ENCODE peak calls at places on chromosomes 16 and 17, in seven cellular contexts. One of them, this sample, is unnamed.

GRCh38 chr16:68617735-68618134 is 27.4 kb upstream of the CDH3 start:
- DNase-seq in neural progenitor cell: no peak
- DNase-seq in esophagus squamous epithelium: no peak
- DNase-seq in A673: no peak
- DNase-seq in upper lobe of left lung: no peak
- DNase-seq in right lobe of liver: no peak
- DNase-seq in astrocyte: no peak
- DNase-seq in this sample: no peak

GRCh38 chr16:57244463-57244766 is 644 bp upstream of the ARL2BP start:
- DNase-seq in neural progenitor cell: no peak
- DNase-seq in esophagus squamous epithelium: no peak
- DNase-seq in A673: peak; percentile 9
- DNase-seq in upper lobe of left lung: no peak
- DNase-seq in right lobe of liver: no peak
- DNase-seq in astrocyte: no peak
- DNase-seq in this sample: no peak

GRCh38 chr16:11386791-11387546 is 41.7 kb downstream of the RMI2 start:
- DNase-seq in neural progenitor cell: peak; percentile 87
- DNase-seq in esophagus squamous epithelium: no peak
- DNase-seq in A673: no peak
- DNase-seq in upper lobe of left lung: peak; percentile 87
- DNase-seq in right lobe of liver: peak; percentile 30
- DNase-seq in astrocyte: no peak
- DNase-seq in this sample: no peak

GRCh38 chr17:6583411-6583810 is 27.1 kb upstream of the PITPNM3 start:
- DNase-seq in neural progenitor cell: no peak
- DNase-seq in esophagus squamous epithelium: no peak
- DNase-seq in A673: no peak
- DNase-seq in upper lobe of left lung: no peak
- DNase-seq in right lobe of liver: no peak
- DNase-seq in astrocyte: no peak
- DNase-seq in this sample: no peak

GRCh38 chr17:59454633-59455105 is 110.7 kb upstream of the DHX40 start:
- DNase-seq in neural progenitor cell: no peak
- DNase-seq in esophagus squamous epithelium: no peak
- DNase-seq in A673: no peak
- DNase-seq in upper lobe of left lung: no peak
- DNase-seq in right lobe of liver: no peak
- DNase-seq in astrocyte: no peak
- DNase-seq in this sample: no peak

GRCh38 chr16:51133130-51133529 is 17.9 kb downstream of the SALL1 start:
- DNase-seq in neural progenitor cell: no peak
- DNase-seq in esophagus squamous epithelium: no peak
- DNase-seq in A673: no peak
- DNase-seq in upper lobe of left lung: no peak
- DNase-seq in right lobe of liver: no peak
- DNase-seq in astrocyte: no peak
- DNase-seq in this sample: no peak

GRCh38 chr16:2432286-2432685 is 3.0 kb downstream of the CCNF start:
- DNase-seq in neural progenitor cell: peak; percentile 1
- DNase-seq in esophagus squamous epithelium: no peak
- DNase-seq in A673: no peak
- DNase-seq in upper lobe of left lung: no peak
- DNase-seq in right lobe of liver: no peak
- DNase-seq in astrocyte: no peak
- DNase-seq in this sample: no peak

GRCh38 chr17:68580236-68580903 is 20.8 kb downstream of the FAM20A start:
- DNase-seq in neural progenitor cell: no peak
- DNase-seq in esophagus squamous epithelium: no peak
- DNase-seq in A673: no peak
- DNase-seq in upper lobe of left lung: no peak
- DNase-seq in right lobe of liver: peak; percentile 47
- DNase-seq in astrocyte: peak; percentile 40
- DNase-seq in this sample: no peak

GRCh38 chr16:57951204-57951960 is 19.5 kb downstream of the CNGB1 start:
- DNase-seq in neural progenitor cell: no peak
- DNase-seq in esophagus squamous epithelium: no peak
- DNase-seq in A673: no peak
- DNase-seq in upper lobe of left lung: no peak
- DNase-seq in right lobe of liver: no peak
- DNase-seq in astrocyte: no peak
- DNase-seq in this sample: no peak

GRCh38 chr16:20946015-20946629 is 45.6 kb downstream of the LYRM1 start:
- DNase-seq in neural progenitor cell: no peak
- DNase-seq in esophagus squamous epithelium: no peak
- DNase-seq in A673: no peak
- DNase-seq in upper lobe of left lung: no peak
- DNase-seq in right lobe of liver: no peak
- DNase-seq in astrocyte: no peak
- DNase-seq in this sample: no peak

GRCh38 chr17:70447588-70447987 is 278.3 kb downstream of the KCNJ2 start:
- DNase-seq in neural progenitor cell: no peak
- DNase-seq in esophagus squamous epithelium: no peak
- DNase-seq in A673: no peak
- DNase-seq in upper lobe of left lung: no peak
- DNase-seq in right lobe of liver: no peak
- DNase-seq in astrocyte: no peak
- DNase-seq in this sample: no peak

GRCh38 chr16:16871196-16871595 is 492.3 kb downstream of the NPIPA7 start:
- DNase-seq in neural progenitor cell: peak; percentile 18
- DNase-seq in esophagus squamous epithelium: no peak
- DNase-seq in A673: no peak
- DNase-seq in upper lobe of left lung: no peak
- DNase-seq in right lobe of liver: no peak
- DNase-seq in astrocyte: no peak
- DNase-seq in this sample: no peak

GRCh38 chr17:31510273-31511175 is 119.0 kb downstream of the RAB11FIP4 start:
- DNase-seq in neural progenitor cell: no peak
- DNase-seq in esophagus squamous epithelium: no peak
- DNase-seq in A673: no peak
- DNase-seq in upper lobe of left lung: no peak
- DNase-seq in right lobe of liver: no peak
- DNase-seq in astrocyte: no peak
- DNase-seq in this sample: no peak

GRCh38 chr16:11312718-11313492 is 31.8 kb upstream of the PRM1 start:
- DNase-seq in neural progenitor cell: no peak
- DNase-seq in esophagus squamous epithelium: no peak
- DNase-seq in A673: peak; percentile 45
- DNase-seq in upper lobe of left lung: no peak
- DNase-seq in right lobe of liver: no peak
- DNase-seq in astrocyte: peak; percentile 73
- DNase-seq in this sample: no peak

GRCh38 chr17:34370997-34371395 is 8.0 kb upstream of the CCL1 start:
- DNase-seq in neural progenitor cell: no peak
- DNase-seq in esophagus squamous epithelium: no peak
- DNase-seq in A673: no peak
- DNase-seq in upper lobe of left lung: no peak
- DNase-seq in right lobe of liver: no peak
- DNase-seq in astrocyte: no peak
- DNase-seq in this sample: no peak

GRCh38 chr17:74094651-74095050 is 108.8 kb upstream of the RPL38 start:
- DNase-seq in neural progenitor cell: no peak
- DNase-seq in esophagus squamous epithelium: no peak
- DNase-seq in A673: no peak
- DNase-seq in upper lobe of left lung: no peak
- DNase-seq in right lobe of liver: no peak
- DNase-seq in astrocyte: no peak
- DNase-seq in this sample: no peak

GRCh38 chr17:74086992-74087391 is 116.5 kb upstream of the RPL38 start:
- DNase-seq in neural progenitor cell: no peak
- DNase-seq in esophagus squamous epithelium: no peak
- DNase-seq in A673: no peak
- DNase-seq in upper lobe of left lung: no peak
- DNase-seq in right lobe of liver: no peak
- DNase-seq in astrocyte: no peak
- DNase-seq in this sample: no peak

GRCh38 chr17:74085434-74085833 is 118.0 kb upstream of the RPL38 start:
- DNase-seq in neural progenitor cell: no peak
- DNase-seq in esophagus squamous epithelium: no peak
- DNase-seq in A673: peak; percentile 11
- DNase-seq in upper lobe of left lung: no peak
- DNase-seq in right lobe of liver: no peak
- DNase-seq in astrocyte: no peak
- DNase-seq in this sample: no peak

DNA sequence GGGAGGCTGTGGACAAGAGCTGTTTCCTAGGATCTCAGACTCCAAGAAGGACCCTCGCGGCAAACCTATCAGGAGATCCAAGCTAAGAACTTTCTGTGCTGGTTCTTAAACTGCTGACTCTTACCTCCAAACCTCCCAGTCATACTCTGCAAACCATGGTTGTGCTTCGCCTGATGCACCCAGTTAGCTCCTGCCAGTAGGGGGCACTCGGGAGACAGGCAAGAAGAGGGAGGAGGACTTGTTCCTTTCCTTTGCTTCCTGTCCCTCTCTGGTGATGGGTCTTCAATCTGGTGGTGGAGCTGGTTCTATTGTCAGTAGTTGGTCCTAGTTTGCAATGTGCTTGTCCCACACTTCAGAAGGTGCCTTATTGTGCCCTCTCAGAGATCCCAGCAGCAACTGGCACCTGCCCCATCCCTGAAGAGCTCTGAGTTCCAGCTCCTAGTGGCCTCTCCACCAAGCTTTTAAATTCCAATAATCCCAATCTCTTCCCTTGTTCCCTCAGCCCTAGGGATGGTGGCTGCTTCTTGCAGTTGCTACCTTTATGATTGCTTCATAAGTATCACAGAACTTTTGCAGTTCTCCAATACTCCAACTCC is 113.5 kb upstream of the RPL38 start:
- DNase-seq in neural progenitor cell: peak; percentile 78
- DNase-seq in esophagus squamous epithelium: no peak
- DNase-seq in A673: peak; percentile 78
- DNase-seq in upper lobe of left lung: no peak
- DNase-seq in right lobe of liver: peak; percentile 69
- DNase-seq in astrocyte: peak; percentile 6
- DNase-seq in this sample: peak; percentile 17
- TF ChIP-seq CTCF in neural progenitor cell: peak; percentile 76
- TF ChIP-seq CTCF in esophagus squamous epithelium: peak; percentile 54
- TF ChIP-seq CTCF in A673: peak; percentile 91
- TF ChIP-seq CTCF in upper lobe of left lung: peak; percentile 17
- TF ChIP-seq CTCF in right lobe of liver: peak; percentile 60
- TF ChIP-seq CTCF in astrocyte: peak; percentile 56
- TF ChIP-seq CTCF in this sample: no peak

DNA sequence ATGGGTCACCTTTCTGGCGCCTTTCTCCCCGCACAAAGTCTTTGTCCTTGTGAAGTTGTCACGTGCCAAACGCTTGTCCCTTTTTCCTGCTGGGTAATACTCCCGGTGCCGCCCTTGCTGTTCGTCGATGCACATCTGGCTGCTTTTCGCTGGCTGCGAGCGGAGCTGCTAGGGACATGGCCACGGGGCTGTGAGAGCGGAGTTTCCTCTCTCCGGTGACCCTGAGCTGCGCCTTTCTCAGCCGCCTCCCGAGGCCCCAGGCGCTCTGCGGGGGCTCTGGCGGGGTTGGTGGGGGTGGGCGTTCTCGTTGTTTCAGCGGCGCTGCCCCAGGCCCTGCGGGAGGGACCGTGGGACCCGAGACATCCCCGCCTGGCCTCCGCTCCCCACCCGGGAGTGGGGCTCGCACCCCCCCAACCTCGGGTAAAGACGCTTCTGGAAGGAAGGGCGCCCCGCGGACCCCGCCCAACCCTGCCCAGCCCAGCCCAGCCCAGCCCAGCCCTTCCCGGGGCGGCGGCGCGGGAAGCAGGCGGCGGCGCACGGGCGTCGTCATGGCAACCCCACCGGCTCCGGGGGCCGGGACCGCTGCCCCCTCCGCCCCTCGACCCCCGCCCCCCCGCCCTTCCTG is 12.2 kb downstream of the CHMP6 start:
- DNase-seq in neural progenitor cell: peak; percentile 71
- DNase-seq in esophagus squamous epithelium: no peak
- DNase-seq in A673: peak; percentile 42
- DNase-seq in upper lobe of left lung: peak; percentile 81
- DNase-seq in right lobe of liver: no peak
- DNase-seq in astrocyte: no peak
- DNase-seq in this sample: no peak
- H3K4me3 ChIP-seq in neural progenitor cell: peak overlapping the region; percentile 47
- H3K4me3 ChIP-seq in esophagus squamous epithelium: no peak overlapping the region
- H3K4me3 ChIP-seq in A673: peak overlapping the region; percentile 25
- H3K4me3 ChIP-seq in upper lobe of left lung: peak overlapping the region; percentile 9
- H3K4me3 ChIP-seq in right lobe of liver: no peak overlapping the region
- H3K4me3 ChIP-seq in astrocyte: no peak overlapping the region
- H3K4me3 ChIP-seq in this sample: no peak overlapping the region

DNA sequence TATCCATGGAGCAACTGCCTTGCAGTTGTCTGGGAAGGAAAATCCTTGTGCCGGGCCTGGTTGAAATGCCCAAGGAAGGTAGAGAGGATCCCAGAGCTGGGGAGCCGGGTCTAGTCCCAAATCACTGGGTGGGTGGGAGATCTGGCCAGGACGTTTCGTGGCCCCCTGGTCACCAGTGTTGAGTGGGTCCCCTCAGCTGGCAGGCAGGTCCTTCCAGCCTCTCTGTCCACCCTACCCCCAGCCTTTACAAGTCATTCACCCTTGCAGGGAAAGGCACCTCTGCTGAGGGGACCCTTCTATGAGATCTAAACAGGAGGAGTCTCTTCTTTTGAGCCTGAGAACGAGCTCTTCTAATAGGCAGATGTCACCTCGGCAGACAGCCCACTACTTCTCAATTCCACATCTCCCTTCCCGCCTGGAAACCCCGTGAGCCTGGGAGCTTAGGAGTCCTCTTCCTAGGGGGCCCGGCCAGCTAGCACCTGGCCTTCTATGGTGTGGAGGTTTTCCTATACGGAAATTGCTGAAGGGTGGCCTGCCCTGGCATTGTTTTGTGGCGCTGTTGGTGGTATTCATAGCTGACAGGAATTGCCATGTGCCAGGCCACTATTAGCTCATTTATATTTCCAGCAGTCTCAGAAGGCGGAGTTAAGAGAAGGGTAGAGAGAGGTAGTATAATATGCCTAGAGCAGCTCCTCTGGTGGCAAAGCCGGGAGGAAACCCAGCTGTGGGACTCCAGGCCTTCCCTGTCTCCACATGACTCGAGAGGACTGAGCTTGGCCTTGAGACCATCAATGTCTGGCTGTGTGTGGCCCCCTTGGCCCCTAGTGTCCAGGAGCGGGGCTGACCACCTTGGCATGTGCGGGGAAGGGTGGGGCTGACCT is 13.3 kb downstream of the MPRIP start:
- DNase-seq in neural progenitor cell: no peak
- DNase-seq in esophagus squamous epithelium: no peak
- DNase-seq in A673: peak; percentile 57
- DNase-seq in upper lobe of left lung: no peak
- DNase-seq in right lobe of liver: no peak
- DNase-seq in astrocyte: no peak
- DNase-seq in this sample: peak; percentile 12
- H3K27ac ChIP-seq in neural progenitor cell: no peak overlapping the region
- H3K27ac ChIP-seq in esophagus squamous epithelium: peak overlapping the region; percentile 87
- H3K27ac ChIP-seq in A673: peak overlapping the region; percentile 21
- H3K27ac ChIP-seq in upper lobe of left lung: peak overlapping the region; percentile 66
- H3K27ac ChIP-seq in right lobe of liver: no peak overlapping the region
- H3K27ac ChIP-seq in astrocyte: no peak overlapping the region
- H3K27ac ChIP-seq in this sample: peak overlapping the region; percentile 72

DNA sequence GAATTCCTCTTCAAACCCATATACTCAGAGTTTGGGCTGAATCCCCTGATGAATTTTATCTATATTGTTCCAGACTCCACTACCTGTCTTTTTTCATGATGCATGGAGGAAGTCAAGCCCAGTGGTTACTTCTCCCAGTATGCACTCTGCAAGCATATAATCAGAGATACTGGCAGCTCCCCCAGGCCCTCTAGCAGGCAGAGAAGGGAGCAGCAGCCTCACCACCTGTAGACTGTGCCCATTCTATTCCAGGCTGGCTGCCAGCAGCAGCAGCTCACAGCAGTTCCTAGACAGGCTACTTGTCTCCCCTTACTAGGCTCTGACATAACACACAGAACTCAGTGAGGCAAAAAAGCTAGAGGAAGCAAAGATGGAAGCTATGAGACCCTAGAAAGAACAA is 3.4 kb downstream of the MKS1 start:
- DNase-seq in neural progenitor cell: no peak
- DNase-seq in esophagus squamous epithelium: no peak
- DNase-seq in A673: no peak
- DNase-seq in upper lobe of left lung: no peak
- DNase-seq in right lobe of liver: no peak
- DNase-seq in astrocyte: no peak
- DNase-seq in this sample: no peak
- TF ChIP-seq CTCF in neural progenitor cell: no peak
- TF ChIP-seq CTCF in esophagus squamous epithelium: no peak
- TF ChIP-seq CTCF in A673: no peak
- TF ChIP-seq CTCF in upper lobe of left lung: no peak
- TF ChIP-seq CTCF in right lobe of liver: no peak
- TF ChIP-seq CTCF in astrocyte: no peak
- TF ChIP-seq CTCF in this sample: no peak

This sample was measured in pancreas.